ENCODE peak calls at places on chromosomes 4 and X, in nine cellular contexts. U is fibroblast of pulmonary artery; G is heart right ventricle; N is HL-60; S is CD4-positive, alpha-beta memory T cell; A is CD8-positive, alpha-beta memory T cell; F is AG09309; Z is heart left ventricle; E is mesendoderm. I is an unnamed sample.
A peak's percentile ranks its signal among the peaks of the same experiment; 100 is the strongest.

GRCh38 chrX:124230573-124231300 is 101.7 kb upstream of the TEX13D start:
- DNase-seq in U (no peak), N (no peak), S (no peak), F (no peak), E (no peak), A (no peak), Z (no peak), G (no peak), I (no peak)

GRCh38 chrX:70505451-70505841 is 60.8 kb downstream of the DLG3 start:
- DNase-seq in F (no peak), E (no peak), G (no peak), A (no peak), Z (no peak), U (no peak), N (no peak), S (no peak), I (no peak)

GRCh38 chr4:25128671-25129070 is 31.6 kb downstream of the SEPSECS start:
- DNase-seq in G (no peak), E (peak; percentile 25), S (no peak), A (no peak), Z (no peak), N (no peak), U (no peak), F (no peak), I (no peak)

GRCh38 chr4:110249687-110250387 is 51.4 kb upstream of the ELOVL6 start:
- DNase-seq in G (no peak), Z (no peak), E (no peak), N (no peak), A (no peak), U (no peak), S (no peak), F (no peak), I (no peak)

GRCh38 chrX:102995316-102995715 is 58.2 kb downstream of the RAB40AL start:
- DNase-seq in A (no peak), F (no peak), U (no peak), G (no peak), S (no peak), E (no peak), Z (no peak), N (no peak), I (no peak)

GRCh38 chr4:8532245-8532781 is 47.9 kb upstream of the GPR78 start:
- DNase-seq in Z (no peak), G (no peak), F (no peak), E (peak; percentile 80), A (no peak), U (no peak), N (no peak), S (no peak), I (no peak)

GRCh38 chr4:31411606-31412005 is 691.4 kb downstream of the PCDH7 start:
- DNase-seq in S (no peak), Z (no peak), G (no peak), U (no peak), F (no peak), A (no peak), N (no peak), E (no peak), I (no peak)

GRCh38 chr4:87584509-87584908 is 23.8 kb upstream of the DSPP start:
- DNase-seq in N (no peak), S (no peak), F (no peak), E (no peak), Z (no peak), G (no peak), A (no peak), U (no peak), I (no peak)

GRCh38 chr4:6044805-6045204 is 26.6 kb upstream of the C4orf50 start:
- DNase-seq in G (no peak), N (no peak), A (no peak), Z (no peak), U (no peak), E (peak; percentile 57), S (no peak), F (no peak), I (no peak)

GRCh38 chr4:9942921-9943600 is 78.2 kb downstream of the SLC2A9 start:
- DNase-seq in F (no peak), S (no peak), Z (no peak), G (no peak), E (no peak), U (no peak), N (no peak), A (no peak), I (no peak)

GRCh38 chrX:125202486-125203378 is 116.9 kb upstream of the TEX13C start:
- DNase-seq in U (no peak), Z (no peak), F (no peak), S (no peak), G (no peak), N (peak; percentile 18), A (no peak), E (peak; percentile 10), I (no peak)

GRCh38 chr4:169045862-169046584 is 36.0 kb upstream of the CBR4 start:
- DNase-seq in N (no peak), E (peak; percentile 63), A (no peak), F (no peak), U (no peak), G (no peak), S (no peak), Z (no peak), I (no peak)

GRCh38 chr4:26176621-26177121 is 144.1 kb upstream of the RBPJ start:
- DNase-seq in E (peak; percentile 21), N (no peak), G (no peak), Z (no peak), S (no peak), F (no peak), A (no peak), U (peak; percentile 56), I (no peak)

GRCh38 chr4:40721730-40722171 is 28.0 kb upstream of the NSUN7 start:
- DNase-seq in N (no peak), F (peak; percentile 20), S (no peak), U (no peak), G (no peak), Z (no peak), E (no peak), A (no peak), I (peak; percentile 36)

GRCh38 chr4:89741768-89742167 is 95.2 kb downstream of the SNCA start:
- DNase-seq in G (no peak), N (no peak), E (no peak), A (no peak), Z (no peak), S (no peak), U (no peak), F (no peak), I (no peak)

GRCh38 chrX:43897290-43897689 is 15.0 kb upstream of the MAOB start:
- DNase-seq in U (no peak), F (no peak), S (no peak), A (no peak), E (no peak), Z (no peak), G (no peak), N (no peak), I (no peak)
- H3K4me3 ChIP-seq in U (no peak overlapping the region), F (no peak overlapping the region), S (no peak overlapping the region), A (no peak overlapping the region), E (no peak overlapping the region), Z (no peak overlapping the region), G (no peak overlapping the region), N (no peak overlapping the region), I (no peak overlapping the region)

DNA sequence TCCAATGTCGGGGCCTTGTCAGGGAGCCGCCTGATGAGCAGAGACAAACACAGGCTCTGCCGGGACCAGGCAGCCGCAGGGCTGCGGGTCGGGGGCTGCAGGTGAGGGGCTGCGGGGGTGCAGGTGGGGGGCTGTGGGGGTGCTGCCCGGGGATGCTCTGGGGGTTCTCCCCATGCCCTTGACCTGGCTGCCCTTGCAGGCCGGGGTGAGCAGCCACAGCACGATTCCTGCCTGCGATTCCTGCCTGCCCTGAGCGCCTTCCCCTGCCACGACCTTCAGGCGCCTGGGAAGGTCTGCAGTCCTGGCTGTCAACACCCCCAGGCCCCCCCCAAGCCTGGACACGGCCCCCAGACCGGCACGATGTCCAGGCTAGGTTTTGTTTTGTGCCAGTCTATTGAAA is 106.3 kb downstream of the FAM53A start:
- DNase-seq in E (no peak), Z (peak; percentile 19), N (no peak), F (no peak), U (no peak), A (no peak), S (no peak), G (peak; percentile 14), I (no peak)
- H3K4me3 ChIP-seq in E (no peak overlapping the region), Z (no peak overlapping the region), N (no peak overlapping the region), F (no peak overlapping the region), U (no peak overlapping the region), A (no peak overlapping the region), S (no peak overlapping the region), G (no peak overlapping the region), I (no peak overlapping the region)

DNA sequence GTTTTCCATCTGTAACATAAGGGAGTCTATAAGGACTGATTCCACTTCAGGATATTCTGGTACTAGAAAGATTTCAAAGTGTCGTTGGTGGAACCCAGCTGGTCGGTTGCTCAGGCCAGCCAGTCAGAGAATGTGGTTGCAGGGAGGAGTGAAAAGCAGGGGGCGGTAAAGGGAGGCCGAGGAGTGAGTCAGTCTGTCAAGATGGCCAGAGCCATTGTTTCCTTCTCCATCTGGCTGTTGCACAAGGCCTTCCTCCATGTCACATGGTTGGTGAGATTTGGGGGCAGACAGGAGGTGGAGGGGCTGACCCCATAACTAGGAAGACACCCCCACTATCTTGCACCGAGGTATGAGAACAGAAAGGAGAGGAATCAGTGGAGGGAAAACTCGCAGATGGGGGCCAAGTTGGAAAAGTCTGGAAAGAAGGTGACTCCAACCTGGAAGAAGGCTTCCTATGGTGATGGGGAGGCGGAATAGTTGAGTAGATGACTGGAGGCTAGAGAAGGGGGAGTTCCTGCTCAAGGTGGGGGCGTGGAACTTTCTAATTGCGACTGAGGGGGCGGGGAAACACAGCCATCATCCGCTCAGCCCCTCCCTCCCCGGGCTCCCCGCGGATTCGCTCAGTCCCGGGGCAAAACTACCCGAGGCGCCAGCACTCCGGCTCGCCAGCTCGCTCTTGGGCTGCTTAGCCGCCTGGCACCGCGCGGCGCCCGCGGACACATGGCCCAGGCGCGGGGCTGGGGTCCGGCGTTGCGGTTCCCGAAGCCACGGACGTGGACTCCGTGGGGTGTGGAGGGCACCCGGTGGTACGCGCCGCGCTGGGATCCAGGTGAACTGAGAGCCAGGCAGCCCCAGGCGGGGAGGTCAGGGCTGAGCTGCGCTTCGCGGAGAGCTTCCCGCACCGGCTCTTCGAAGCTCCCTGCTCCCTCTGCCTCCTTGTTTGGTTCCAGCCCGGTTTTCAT is 38.5 kb downstream of the STARD8 start:
- DNase-seq in G (peak; percentile 60), E (peak; percentile 89), U (peak; percentile 91), S (peak; percentile 14), N (peak; percentile 43), F (no peak), Z (peak; percentile 65), A (no peak), I (peak; percentile 3)
- H3K4me3 ChIP-seq in G (peak overlapping the region; percentile 55), E (no peak overlapping the region), U (peak overlapping the region; percentile 49), S (no peak overlapping the region), N (peak overlapping the region; percentile 20), F (no peak overlapping the region), Z (peak overlapping the region; percentile 56), A (no peak overlapping the region), I (no peak overlapping the region)

DNA sequence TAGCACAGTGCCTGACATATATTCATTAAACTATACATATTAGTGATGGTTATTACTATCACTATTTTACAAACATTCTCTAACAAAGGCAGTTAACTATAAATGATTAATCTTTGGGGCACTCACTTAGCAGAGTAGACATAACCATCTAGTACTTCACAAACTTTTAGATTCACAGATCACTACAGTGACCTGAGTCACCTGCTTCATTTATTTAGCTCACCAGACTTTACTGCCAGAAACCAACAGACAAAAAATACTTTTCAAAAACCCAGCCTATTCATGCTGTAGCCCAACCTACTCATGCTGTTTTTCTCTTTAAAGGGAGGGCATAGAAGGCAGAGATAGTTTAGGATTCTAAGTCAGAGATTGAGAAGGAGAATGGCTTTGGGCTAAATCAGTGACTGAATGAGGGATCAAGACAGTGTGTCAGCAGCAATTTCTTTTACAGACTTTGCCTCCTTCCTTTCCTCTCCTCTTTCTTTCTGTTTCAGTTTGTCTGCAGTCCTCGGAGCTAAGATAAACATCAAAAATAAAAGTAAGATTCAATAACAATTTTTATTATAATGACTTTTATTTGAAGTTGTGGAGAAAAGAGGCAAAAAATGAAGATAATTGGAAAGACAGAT is 34.7 kb upstream of the PDE5A start:
- DNase-seq in G (no peak), F (no peak), S (no peak), Z (no peak), E (no peak), U (no peak), N (no peak), A (no peak), I (no peak)
- H3K4me3 ChIP-seq in G (no peak overlapping the region), F (no peak overlapping the region), S (no peak overlapping the region), Z (peak overlapping the region; percentile 37), E (no peak overlapping the region), U (no peak overlapping the region), N (no peak overlapping the region), A (no peak overlapping the region), I (peak overlapping the region; percentile 40)

I was measured in GM06990.